ENCODE peak calls at places on chromosomes 4 and X, in eight cellular contexts. Q is neural progenitor cell, Y is right cardiac atrium, F is PC-9, C is adrenal gland, V is cardiac muscle cell, X is upper lobe of left lung, I is tibial nerve. D is an unnamed sample.

GRCh38 chr4:129546531-129546930 is 450.6 kb downstream of the C4orf33 start:
- DNase-seq in Q (no peak), Y (no peak), F (no peak), C (no peak), V (no peak), X (no peak), I (no peak), D (no peak)

GRCh38 chrX:17030092-17030491 is 83.6 kb downstream of the REPS2 start:
- DNase-seq in Q (no peak), Y (no peak), F (no peak), C (no peak), V (no peak), X (no peak), I (no peak), D (no peak)

GRCh38 chr4:82569076-82569475 is 7.3 kb upstream of the TMEM150C start:
- DNase-seq in Q (no peak), Y (no peak), F (no peak), C (no peak), V (no peak), X (no peak), I (no peak), D (no peak)

GRCh38 chr4:173469622-173470021 is 60.4 kb downstream of the HAND2 start:
- DNase-seq in Q (peak; percentile 3), Y (no peak), F (no peak), C (no peak), V (no peak), X (no peak), I (no peak), D (no peak)

GRCh38 chrX:136780738-136781137 is at the start of gene ARHGEF6:
- DNase-seq in Q (no peak), Y (no peak), F (no peak), C (no peak), V (no peak), X (no peak), I (no peak), D (no peak)

GRCh38 chr4:157128395-157128794 is 52.4 kb downstream of the GLRB start:
- DNase-seq in Q (no peak), Y (no peak), F (peak; percentile 43), C (no peak), V (peak; percentile 15), X (no peak), I (peak; percentile 12), D (no peak)

GRCh38 chr4:94798808-94799207 is 41.1 kb downstream of the BMPR1B start:
- DNase-seq in Q (no peak), Y (no peak), F (no peak), C (no peak), V (no peak), X (no peak), I (no peak), D (no peak)

GRCh38 chrX:108439434-108439883 is at the start of gene COL4A5:
- DNase-seq in Q (peak; percentile 87), Y (peak; percentile 32), F (peak; percentile 72), C (peak; percentile 44), V (peak; percentile 92), X (no peak), I (peak; percentile 4), D (no peak)

GRCh38 chrX:1264556-1264955 is 4.1 kb upstream of the CSF2RA start:
- DNase-seq in Q (no peak), Y (no peak), F (no peak), C (no peak), V (no peak), X (no peak), I (no peak), D (no peak)

GRCh38 chrX:55220119-55220794 is at the start of gene PAGE5:
- DNase-seq in Q (no peak), Y (no peak), F (no peak), C (no peak), V (no peak), X (peak; percentile 20), I (no peak), D (no peak)

GRCh38 chr4:31923634-31924033 is 1203.5 kb downstream of the PCDH7 start:
- DNase-seq in Q (no peak), Y (no peak), F (no peak), C (no peak), V (no peak), X (no peak), I (no peak), D (no peak)

GRCh38 chrX:28628101-28628500 is 40.9 kb downstream of the IL1RAPL1 start:
- DNase-seq in Q (no peak), Y (no peak), F (no peak), C (no peak), V (peak; percentile 46), X (no peak), I (no peak), D (no peak)

GRCh38 chrX:71615056-71615455 is 3.3 kb downstream of the CXCR3 start:
- DNase-seq in Q (no peak), Y (no peak), F (no peak), C (no peak), V (no peak), X (no peak), I (no peak), D (no peak)

GRCh38 chr4:90145331-90145730 is 18.1 kb downstream of the CCSER1 start:
- DNase-seq in Q (no peak), Y (no peak), F (no peak), C (no peak), V (no peak), X (no peak), I (no peak), D (no peak)

GRCh38 chr4:112277705-112278448 is 7.8 kb downstream of the TIFA start:
- DNase-seq in Q (no peak), Y (no peak), F (no peak), C (no peak), V (no peak), X (no peak), I (no peak), D (no peak)

GRCh38 chr4:16225139-16225538 is 1.1 kb downstream of the TAPT1 start:
- DNase-seq in Q (no peak), Y (no peak), F (no peak), C (no peak), V (no peak), X (no peak), I (no peak), D (no peak)

GRCh38 chr4:29711226-29711625 is 1008.9 kb upstream of the PCDH7 start:
- DNase-seq in Q (no peak), Y (no peak), F (no peak), C (no peak), V (no peak), X (no peak), I (no peak), D (no peak)
- H3K9me3 ChIP-seq in Q (peaks cover 3% of the 10 kb centered on the region), Y (no peaks in the 10 kb centered on the region), F (no peaks in the 10 kb centered on the region), C (no peaks in the 10 kb centered on the region), V (no peaks in the 10 kb centered on the region), X (no peaks in the 10 kb centered on the region), I (peaks cover 7% of the 10 kb centered on the region), D (no peaks in the 10 kb centered on the region)

GRCh38 chr4:1340861-1341260 is 6.1 kb upstream of the UVSSA start:
- DNase-seq in Q (no peak), Y (peak; percentile 10), F (no peak), C (no peak), V (no peak), X (peak; percentile 75), I (no peak), D (no peak)
- H3K9me3 ChIP-seq in Q (no peaks in the 10 kb centered on the region), Y (no peaks in the 10 kb centered on the region), F (no peaks in the 10 kb centered on the region), C (no peaks in the 10 kb centered on the region), V (no peaks in the 10 kb centered on the region), X (no peaks in the 10 kb centered on the region), I (no peaks in the 10 kb centered on the region), D (no peaks in the 10 kb centered on the region)

GRCh38 chr4:11268149-11268548 is 160.5 kb downstream of the HS3ST1 start:
- DNase-seq in Q (no peak), Y (no peak), F (no peak), C (no peak), V (no peak), X (no peak), I (no peak), D (no peak)

DNA sequence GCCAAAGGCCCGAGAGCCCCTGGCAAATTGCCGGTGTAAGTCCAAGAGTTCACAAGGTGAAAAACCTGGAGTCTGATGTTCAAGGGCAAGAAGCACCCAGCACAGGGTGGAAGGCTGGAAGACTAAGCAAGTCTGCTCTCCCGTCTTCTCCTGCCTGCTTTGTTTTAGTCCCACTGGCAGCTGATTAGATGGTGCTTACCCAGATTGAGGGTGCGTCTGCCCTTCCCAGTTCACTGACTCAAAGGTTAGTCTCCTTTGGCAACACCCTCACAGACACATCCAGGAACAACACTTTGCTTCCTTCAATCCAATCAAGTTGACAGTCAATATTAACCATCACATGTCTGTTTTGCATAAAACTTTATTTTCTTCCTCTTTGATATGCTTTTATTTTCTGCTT is 157.4 kb downstream of the HS3ST1 start:
- DNase-seq in Q (no peak), Y (no peak), F (no peak), C (no peak), V (no peak), X (no peak), I (no peak), D (no peak)
- H3K9me3 ChIP-seq in Q (no peaks in the 10 kb centered on the region), Y (no peaks in the 10 kb centered on the region), F (no peaks in the 10 kb centered on the region), C (no peaks in the 10 kb centered on the region), V (no peaks in the 10 kb centered on the region), X (no peaks in the 10 kb centered on the region), I (peaks cover 2% of the 10 kb centered on the region), D (no peaks in the 10 kb centered on the region)

GRCh38 chrX:44890247-44890646 is 17.3 kb downstream of the KDM6A start:
- DNase-seq in Q (no peak), Y (no peak), F (no peak), C (no peak), V (no peak), X (no peak), I (no peak), D (no peak)

GRCh38 chrX:44881549-44881948 is 8.6 kb downstream of the KDM6A start:
- DNase-seq in Q (no peak), Y (no peak), F (no peak), C (no peak), V (no peak), X (no peak), I (no peak), D (no peak)

GRCh38 chrX:44889824-44890223 is 16.8 kb downstream of the KDM6A start:
- DNase-seq in Q (no peak), Y (no peak), F (no peak), C (no peak), V (no peak), X (no peak), I (no peak), D (no peak)

GRCh38 chrX:44882635-44883034 is 9.6 kb downstream of the KDM6A start:
- DNase-seq in Q (no peak), Y (no peak), F (no peak), C (no peak), V (no peak), X (no peak), I (no peak), D (no peak)

GRCh38 chrX:44884944-44885343 is 12.0 kb downstream of the KDM6A start:
- DNase-seq in Q (no peak), Y (no peak), F (no peak), C (no peak), V (no peak), X (no peak), I (no peak), D (no peak)
- H3K9me3 ChIP-seq in Q (peaks cover 6% of the 10 kb centered on the region), Y (no peaks in the 10 kb centered on the region), F (no peaks in the 10 kb centered on the region), C (no peaks in the 10 kb centered on the region), V (no peaks in the 10 kb centered on the region), X (no peaks in the 10 kb centered on the region), I (no peaks in the 10 kb centered on the region), D (no peaks in the 10 kb centered on the region)

GRCh38 chr4:445410-445809 is 53.5 kb downstream of the ZNF721 start:
- DNase-seq in Q (no peak), Y (no peak), F (no peak), C (no peak), V (no peak), X (no peak), I (no peak), D (no peak)
- H3K9me3 ChIP-seq in Q (peaks cover 100% of the 10 kb centered on the region), Y (peaks cover 16% of the 10 kb centered on the region), F (peaks cover 96% of the 10 kb centered on the region), C (peaks cover 74% of the 10 kb centered on the region), V (peaks cover 17% of the 10 kb centered on the region), X (peaks cover 98% of the 10 kb centered on the region), I (peaks cover 100% of the 10 kb centered on the region), D (peaks cover 55% of the 10 kb centered on the region)

D was measured in T-helper 17 cell.